ENCODE peak calls at places on chromosomes 13 and 19, in seven cellular contexts. D is tibial nerve; C is brain microvascular endothelial cell; Y is kidney; G is A549; O is CD8-positive, alpha-beta T cell; F is HCT116. S is an unnamed sample.

GRCh38 chr13:100828226-100828625 is 153.6 kb upstream of the TMTC4 start:
- DNase-seq in G (no peak), D (no peak), O (no peak), Y (no peak), C (no peak), F (no peak), S (no peak)

GRCh38 chr13:36190771-36191170 is 23.6 kb downstream of the SOHLH2 start:
- DNase-seq in G (no peak), C (no peak), Y (no peak), F (no peak), O (no peak), D (no peak), S (peak)

GRCh38 chr13:49265822-49266221 is 18.1 kb downstream of the CDADC1 start:
- DNase-seq in F (no peak), Y (no peak), O (no peak), D (no peak), C (peak), G (no peak), S (peak)

GRCh38 chr19:10968527-10969081 is 7.8 kb downstream of the SMARCA4 start:
- DNase-seq in C (no peak), G (no peak), F (no peak), O (no peak), D (no peak), Y (no peak), S (no peak)

GRCh38 chr19:14536926-14537692 is 7.7 kb downstream of the TECR start:
- DNase-seq in O (peak), Y (peak), F (peak), D (no peak), C (peak), G (peak), S (peak)

GRCh38 chr13:42574011-42574410 is at the start of gene TNFSF11:
- DNase-seq in G (no peak), C (no peak), O (no peak), Y (peak), F (no peak), D (no peak), S (no peak)

GRCh38 chr13:44132710-44133109 is 240.9 kb upstream of the SERP2 start:
- DNase-seq in D (peak), C (peak), G (no peak), Y (peak), F (peak), O (no peak), S (peak)

GRCh38 chr19:11581740-11582139 is 4.3 kb upstream of the ACP5 start:
- DNase-seq in D (no peak), O (peak), C (peak), Y (no peak), F (no peak), G (no peak), S (peak)

GRCh38 chr13:46687810-46688209 is 109.2 kb downstream of the ESD start:
- DNase-seq in Y (no peak), C (peak), F (peak), D (no peak), G (peak), O (no peak), S (peak)

GRCh38 chr19:30369833-30370232 is 2.4 kb upstream of the ZNF536 start:
- DNase-seq in F (no peak), Y (no peak), D (no peak), G (no peak), C (no peak), O (no peak), S (no peak)

GRCh38 chr19:3830841-3831589 is 37.8 kb downstream of the ZFR2 start:
- DNase-seq in G (no peak), F (no peak), Y (no peak), O (no peak), D (no peak), C (no peak), S (no peak)

GRCh38 chr19:48510421-48511268 is 990 bp downstream of the LMTK3 start:
- DNase-seq in D (peak), Y (peak), O (peak), F (no peak), G (peak), C (peak), S (peak)

GRCh38 chr13:104984296-104984818 is 1551.1 kb downstream of the EFNB2 start:
- DNase-seq in Y (no peak), F (no peak), G (no peak), O (peak), C (peak), D (peak), S (peak)

GRCh38 chr13:99367663-99368448 is 60.7 kb upstream of the GPR183 start:
- DNase-seq in Y (peak), G (no peak), C (no peak), O (peak), D (no peak), F (no peak), S (no peak)

GRCh38 chr13:49938921-49939320 is 2.8 kb upstream of the SPRYD7 start:
- DNase-seq in Y (no peak), C (no peak), G (no peak), O (no peak), F (no peak), D (no peak), S (no peak)

GRCh38 chr13:113474179-113474578 is 16.3 kb downstream of the DCUN1D2 start:
- DNase-seq in Y (peak), O (no peak), D (no peak), C (peak), G (no peak), F (no peak), S (peak)

GRCh38 chr13:38350114-38350617 is 515 bp downstream of the UFM1 start:
- DNase-seq in G (peak), O (peak), C (peak), F (peak), Y (peak), D (peak), S (peak)

GRCh38 chr19:29943615-29944014 is 1.6 kb downstream of the URI1 start:
- DNase-seq in F (no peak), Y (no peak), C (no peak), D (no peak), O (no peak), G (no peak), S (no peak)

GRCh38 chr19:30391554-30392551 is 19.7 kb downstream of the ZNF536 start:
- DNase-seq in Y (no peak), F (no peak), G (no peak), O (no peak), D (no peak), C (no peak), S (no peak)

GRCh38 chr19:39138221-39139211 is 12.9 kb downstream of the PAK4 start:
- DNase-seq in Y (no peak), G (no peak), D (no peak), O (no peak), F (no peak), C (no peak), S (no peak)

GRCh38 chr19:40687525-40688016 is 2.9 kb downstream of the NUMBL start:
- DNase-seq in O (no peak), F (no peak), Y (peak), C (peak), G (peak), D (peak), S (peak)

GRCh38 chr13:71864094-71864980 is 2.7 kb downstream of the DACH1 start:
- DNase-seq in C (peak), Y (peak), F (no peak), D (no peak), O (no peak), G (no peak), S (no peak)

GRCh38 chr13:109628251-109628699 is 158.1 kb downstream of the IRS2 start:
- DNase-seq in F (no peak), O (no peak), Y (no peak), G (no peak), D (no peak), C (peak), S (peak)

GRCh38 chr19:32172761-32173160 is 172.6 kb upstream of the ZNF507 start:
- DNase-seq in F (no peak), Y (no peak), D (no peak), O (no peak), G (no peak), C (no peak), S (no peak)

GRCh38 chr13:55999709-56000108 is 1141.0 kb upstream of the PRR20A start:
- DNase-seq in O (no peak), G (no peak), Y (no peak), D (no peak), C (no peak), F (no peak), S (no peak)

GRCh38 chr13:43316997-43317396 is 293.6 kb downstream of the DNAJC15 start:
- DNase-seq in D (no peak), G (no peak), F (no peak), Y (no peak), O (no peak), C (peak), S (peak)

GRCh38 chr19:13033244-13033643 is 38.0 kb downstream of the NFIX start:
- DNase-seq in Y (no peak), F (no peak), C (no peak), O (no peak), G (no peak), D (no peak), S (no peak)

GRCh38 chr19:7552781-7553180 is 17.3 kb downstream of the PNPLA6 start:
- DNase-seq in F (no peak), Y (no peak), G (no peak), D (no peak), O (no peak), C (no peak), S (no peak)

GRCh38 chr19:17950310-17951150 is 16.4 kb upstream of the KCNN1 start:
- DNase-seq in Y (no peak), G (no peak), C (no peak), O (peak), F (no peak), D (no peak), S (no peak)

GRCh38 chr13:100148422-100148821 is 59.5 kb downstream of the PCCA start:
- DNase-seq in O (no peak), F (no peak), C (no peak), D (no peak), Y (no peak), G (no peak), S (no peak)

GRCh38 chr19:4575267-4575793 is 15.8 kb upstream of the SEMA6B start:
- DNase-seq in G (peak), D (no peak), O (no peak), C (peak), F (no peak), Y (peak), S (peak)

GRCh38 chr13:111390522-111391270 is 70.3 kb downstream of the TEX29 start:
- DNase-seq in O (no peak), F (no peak), C (no peak), D (no peak), G (no peak), Y (no peak), S (no peak)

GRCh38 chr13:90352763-90353162 is 994.7 kb upstream of the MIR17HG start:
- DNase-seq in G (no peak), C (no peak), Y (no peak), O (no peak), F (no peak), D (no peak), S (no peak)

GRCh38 chr19:40216777-40217026 is 1.5 kb downstream of the TTC9B start:
- DNase-seq in C (no peak), F (no peak), D (no peak), O (no peak), G (no peak), Y (no peak), S (no peak)

GRCh38 chr19:16640951-16641350 is 12.9 kb upstream of the MED26 start:
- DNase-seq in D (no peak), Y (no peak), C (no peak), F (no peak), O (no peak), G (no peak), S (no peak)

GRCh38 chr13:40313269-40314200 is 352.9 kb downstream of the FOXO1 start:
- DNase-seq in O (no peak), Y (no peak), D (no peak), F (no peak), G (no peak), C (no peak), S (peak)

GRCh38 chr19:15432018-15432494 is 13.3 kb upstream of the AKAP8L start:
- DNase-seq in G (no peak), O (no peak), C (no peak), D (no peak), Y (no peak), F (no peak), S (no peak)

GRCh38 chr19:14059093-14059480 is 2.8 kb downstream of the PALM3 start:
- DNase-seq in Y (no peak), F (no peak), D (no peak), G (no peak), C (no peak), O (peak), S (no peak)

DNA sequence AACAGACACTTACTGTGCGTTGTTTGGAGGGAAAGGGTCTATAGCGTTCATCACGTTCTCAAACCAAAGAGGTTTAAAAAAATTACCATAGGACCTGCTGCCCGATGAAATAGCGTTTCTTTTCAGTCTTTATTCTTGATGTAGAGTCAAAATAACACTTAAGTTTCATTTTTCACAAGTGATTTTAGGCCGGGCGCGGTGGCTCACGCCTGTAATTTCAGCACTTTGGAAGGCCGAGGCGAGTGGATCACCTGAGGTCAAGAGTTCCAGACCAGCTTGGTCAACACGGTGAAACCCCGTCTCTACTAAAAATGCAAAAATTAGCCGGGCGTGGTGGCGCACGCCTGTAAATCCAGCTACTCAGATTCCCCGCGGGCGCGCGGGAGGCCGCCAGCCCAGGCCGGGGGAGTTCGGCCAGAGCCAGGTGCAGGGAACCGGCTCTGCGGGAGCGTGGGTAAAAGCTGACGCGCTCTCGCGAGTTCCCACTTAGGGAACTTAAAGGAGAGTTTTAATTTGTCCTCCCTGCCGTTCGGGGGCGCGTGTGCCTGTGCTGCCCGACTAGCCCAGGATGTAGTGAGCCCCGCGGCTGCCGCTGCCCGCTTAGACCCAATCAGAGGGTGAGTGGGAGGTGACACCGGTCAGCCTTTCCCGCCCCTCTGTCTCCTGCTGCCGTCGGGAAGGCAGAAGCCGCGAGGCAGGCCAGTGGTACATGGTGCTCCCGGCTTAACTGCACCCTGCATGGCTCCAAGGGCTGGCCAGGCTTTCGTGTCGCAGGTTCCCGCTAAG is 35.8 kb upstream of the NEK3 start:
- DNase-seq in O (peak), Y (peak), G (no peak), F (no peak), C (peak), D (peak), S (peak)
- H3K4me3 ChIP-seq in O (peak), Y (peak), G (peak), F (peak), C (peak), D (peak), S (peak)

DNA sequence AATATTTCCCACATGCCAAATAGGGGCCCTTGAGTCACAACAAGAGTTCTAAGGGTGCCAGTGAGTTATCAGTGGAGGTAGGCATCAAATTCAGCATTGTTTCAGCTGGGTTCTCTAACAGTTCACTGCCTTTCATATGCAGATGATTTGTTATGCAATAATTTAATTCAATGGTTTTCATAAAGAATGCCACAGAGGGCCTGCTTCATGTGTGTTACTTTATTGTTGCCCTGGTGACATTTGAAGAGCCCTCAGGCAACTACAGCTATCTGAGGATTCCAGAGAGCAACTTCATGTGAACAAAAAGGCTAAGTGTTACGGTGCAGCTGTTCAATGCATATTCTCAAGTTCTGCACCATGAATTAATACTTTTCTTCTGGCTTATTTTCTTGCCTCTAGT is 43.1 kb upstream of the STARD13 start:
- DNase-seq in F (no peak), C (no peak), G (no peak), D (no peak), O (no peak), Y (no peak), S (peak)
- TF ChIP-seq CTCF in F (no peak), C (no peak), G (no peak), D (no peak), O (no peak), Y (no peak), S (no peak)

GRCh38 chr19:1449467-1450442 is at the start of gene APC2:
- DNase-seq in Y (no peak), D (no peak), F (no peak), G (no peak), O (no peak), C (no peak), S (no peak)
- H3K4me3 ChIP-seq in Y (no peak), D (no peak), F (no peak), G (peak), O (no peak), C (no peak), S (no peak)

GRCh38 chr13:78595458-78595818 is 7.9 kb downstream of the POU4F1 start:
- DNase-seq in G (no peak), O (no peak), F (no peak), Y (no peak), C (no peak), D (no peak), S (no peak)
- TF ChIP-seq CTCF in G (no peak), O (no peak), F (no peak), Y (no peak), C (peak), D (no peak), S (no peak)

GRCh38 chr19:35784401-35785086 is 9.2 kb downstream of the ARHGAP33 start:
- DNase-seq in C (no peak), F (no peak), Y (no peak), G (no peak), O (no peak), D (no peak), S (no peak)
- H3K4me3 ChIP-seq in C (no peak), F (no peak), Y (no peak), G (no peak), O (no peak), D (no peak), S (no peak)

DNA sequence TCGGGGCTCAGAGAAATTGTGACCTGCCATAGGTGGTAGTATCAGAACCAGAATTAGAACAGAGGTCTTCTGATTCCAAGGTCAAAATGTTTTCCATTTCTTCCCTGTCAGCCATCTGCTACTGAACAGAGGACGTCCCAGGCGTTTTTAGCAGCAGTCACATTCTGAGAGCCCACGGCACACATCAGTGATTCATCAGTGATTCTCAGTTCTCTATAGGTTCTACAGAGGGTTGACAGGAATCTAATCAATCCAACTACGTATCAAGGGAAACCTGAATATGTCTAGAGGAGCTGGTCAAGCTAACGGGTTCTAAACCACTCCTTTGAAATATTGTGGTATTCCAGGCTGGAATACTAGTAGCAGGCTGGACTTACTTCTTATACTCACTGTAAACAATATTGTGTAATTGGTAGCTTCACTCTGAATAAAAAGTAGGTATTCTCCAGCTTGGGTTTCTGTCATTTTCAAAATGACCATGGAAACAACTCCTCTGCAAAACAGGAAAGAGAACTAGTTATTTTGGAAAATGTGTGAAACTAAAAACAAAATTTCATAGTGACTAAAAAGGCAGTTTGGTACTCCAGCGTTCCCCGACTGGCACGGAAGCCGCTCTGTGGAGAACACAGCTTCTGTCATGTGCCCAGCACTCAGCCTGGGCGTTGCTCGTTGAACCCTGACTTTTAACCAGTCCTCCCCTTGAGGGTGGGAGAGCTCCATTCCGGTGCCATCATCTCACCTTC is 43.2 kb downstream of the FLT3 start:
- DNase-seq in D (no peak), C (no peak), G (no peak), Y (no peak), O (no peak), F (no peak), S (no peak)
- TF ChIP-seq CTCF in D (no peak), C (no peak), G (no peak), Y (no peak), O (no peak), F (no peak), S (no peak)

S was measured in fibroblast of pulmonary artery.